ENCODE peak calls at places on chromosome 5, in seven cellular contexts. U is stimulated activated effector memory CD8-positive, alpha-beta T cell treated with anti-CD3 and anti-CD28 coated beads, Interleukin-12 subunit alpha, Interleukin-12 subunit beta, amount 100 ng/mL, for 72 hours; S is GM04504; K is iris pigment epithelial cell; N is OCI-LY7; H is hippocampal formation; E is HL-60. L is an unnamed sample.

GRCh38 chr5:119274024-119274766 is 81.6 kb upstream of the TNFAIP8 start:
- DNase-seq in K (no peak), E (no peak), S (no peak), H (no peak), N (peak; percentile 30), U (no peak), L (no peak)

GRCh38 chr5:106397700-106398099 is 1273.0 kb downstream of the EFNA5 start:
- DNase-seq in E (no peak), S (peak; percentile 82), H (no peak), N (no peak), U (no peak), K (peak; percentile 98), L (no peak)

GRCh38 chr5:133387091-133387490 is 225.2 kb downstream of the FSTL4 start:
- DNase-seq in K (no peak), N (no peak), H (no peak), U (no peak), S (no peak), E (no peak), L (no peak)

GRCh38 chr5:21398511-21398910 is 1410.5 kb upstream of the CDH18 start:
- DNase-seq in U (no peak), H (no peak), N (no peak), E (no peak), S (no peak), K (no peak), L (no peak)

GRCh38 chr5:126851441-126852103 is 74.6 kb downstream of the LMNB1 start:
- DNase-seq in K (no peak), U (no peak), S (no peak), H (no peak), N (no peak), E (no peak), L (no peak)

GRCh38 chr5:6585939-6586646 is 46.8 kb downstream of the NSUN2 start:
- DNase-seq in N (no peak), K (no peak), E (no peak), U (no peak), S (no peak), H (no peak), L (no peak)

GRCh38 chr5:149367249-149367971 is 9.6 kb downstream of the PCYOX1L start:
- DNase-seq in H (no peak), N (peak; percentile 69), K (peak; percentile 67), S (peak; percentile 42), E (peak; percentile 63), U (peak; percentile 28), L (peak; percentile 48)

GRCh38 chr5:1104327-1105006 is 7.4 kb downstream of the SLC12A7 start:
- DNase-seq in K (no peak), H (no peak), E (no peak), S (no peak), U (no peak), N (no peak), L (no peak)

GRCh38 chr5:170704417-170705195 is 78.9 kb upstream of the GABRP start:
- DNase-seq in E (no peak), S (no peak), U (no peak), K (no peak), N (no peak), H (no peak), L (no peak)

GRCh38 chr5:108820983-108821382 is 73.3 kb downstream of the FER start:
- DNase-seq in S (no peak), H (no peak), E (no peak), N (no peak), U (no peak), K (no peak), L (no peak)

GRCh38 chr5:113147088-113147487 is 170.5 kb downstream of the DCP2 start:
- DNase-seq in S (peak; percentile 80), K (peak; percentile 93), H (no peak), E (no peak), U (no peak), N (no peak), L (no peak)

GRCh38 chr5:122697171-122697570 is 77.7 kb upstream of the SNX2 start:
- DNase-seq in H (no peak), U (no peak), S (no peak), K (no peak), E (no peak), N (no peak), L (no peak)

GRCh38 chr5:99005506-99005905 is 76.7 kb upstream of the CHD1 start:
- DNase-seq in U (no peak), S (no peak), N (no peak), E (no peak), H (no peak), K (no peak), L (no peak)

GRCh38 chr5:66608501-66608900 is 12.3 kb downstream of the MAST4 start:
- DNase-seq in K (no peak), S (no peak), E (no peak), U (no peak), N (no peak), H (no peak), L (no peak)

GRCh38 chr5:54889826-54890225 is 95.6 kb downstream of the ESM1 start:
- DNase-seq in E (no peak), S (no peak), N (no peak), U (no peak), H (no peak), K (peak; percentile 76), L (no peak)

GRCh38 chr5:172935096-172935495 is 24.1 kb upstream of the RPL26L1 start:
- DNase-seq in N (no peak), H (no peak), E (no peak), K (no peak), U (no peak), S (no peak), L (no peak)

GRCh38 chr5:154058055-154059038 is 19.6 kb downstream of the MFAP3 start:
- DNase-seq in K (peak; percentile 75), E (no peak), U (no peak), S (no peak), N (peak; percentile 46), H (no peak), L (peak; percentile 9)

GRCh38 chr5:159448-160172 is 31.7 kb upstream of the LRRC14B start:
- DNase-seq in H (no peak), U (no peak), K (peak; percentile 55), N (no peak), E (no peak), S (no peak), L (no peak)

GRCh38 chr5:52740007-52740406 is 47.7 kb upstream of the ITGA1 start:
- DNase-seq in U (no peak), E (no peak), K (no peak), H (no peak), N (no peak), S (no peak), L (no peak)

GRCh38 chr5:158511454-158511853 is 588.3 kb downstream of the EBF1 start:
- DNase-seq in H (no peak), E (no peak), K (no peak), U (no peak), N (peak; percentile 98), S (no peak), L (peak; percentile 82)

GRCh38 chr5:943201-943873 is 50.7 kb downstream of the TRIP13 start:
- DNase-seq in U (no peak), S (no peak), E (no peak), N (no peak), K (no peak), H (no peak), L (no peak)

GRCh38 chr5:179265529-179266290 is 79.6 kb downstream of the ADAMTS2 start:
- DNase-seq in H (no peak), U (no peak), S (peak; percentile 100), K (peak; percentile 98), N (no peak), E (no peak), L (no peak)

GRCh38 chr5:133611357-133612020 is 852 bp downstream of the FSTL4 start:
- DNase-seq in E (no peak), H (no peak), K (no peak), N (no peak), U (no peak), S (no peak), L (no peak)

GRCh38 chr5:93022770-93023169 is 558.2 kb downstream of the NR2F1-AS1 start:
- DNase-seq in U (no peak), S (no peak), N (no peak), E (no peak), K (peak; percentile 77), H (no peak), L (no peak)

GRCh38 chr5:90231688-90232087 is 177.9 kb downstream of the CETN3 start:
- DNase-seq in N (no peak), H (no peak), K (no peak), E (no peak), S (no peak), U (no peak), L (no peak)

GRCh38 chr5:95261369-95262175 is 23.3 kb downstream of the MCTP1 start:
- DNase-seq in E (no peak), K (peak; percentile 57), U (no peak), H (no peak), S (no peak), N (no peak), L (peak; percentile 27)

GRCh38 chr5:41707853-41708603 is 162.2 kb downstream of the OXCT1 start:
- DNase-seq in K (peak; percentile 74), H (no peak), U (no peak), N (peak; percentile 7), S (peak; percentile 14), E (no peak), L (no peak)

GRCh38 chr5:107402881-107403280 is 267.9 kb downstream of the EFNA5 start:
- DNase-seq in H (no peak), U (no peak), K (no peak), E (no peak), S (no peak), N (no peak), L (no peak)

GRCh38 chr5:178192244-178192643 is 5.1 kb upstream of the GMCL2 start:
- DNase-seq in E (no peak), H (no peak), U (no peak), S (no peak), N (no peak), K (peak; percentile 36), L (no peak)

GRCh38 chr5:15601274-15601673 is 101.3 kb downstream of the FBXL7 start:
- DNase-seq in S (no peak), U (no peak), H (no peak), N (no peak), E (no peak), K (no peak), L (peak; percentile 23)

GRCh38 chr5:31047621-31048020 is 145.9 kb upstream of the CDH6 start:
- DNase-seq in H (no peak), S (no peak), E (no peak), N (no peak), U (no peak), K (peak; percentile 12), L (no peak)

GRCh38 chr5:90549729-90550275 is 8.8 kb upstream of the ADGRV1 start:
- DNase-seq in U (no peak), N (no peak), K (no peak), S (no peak), H (no peak), E (no peak), L (no peak)

GRCh38 chr5:3311443-3311842 is 284.2 kb upstream of the IRX1 start:
- DNase-seq in E (no peak), U (no peak), K (no peak), N (no peak), H (no peak), S (no peak), L (no peak)

GRCh38 chr5:23332650-23333251 is 174.7 kb upstream of the PRDM9 start:
- DNase-seq in S (no peak), K (peak; percentile 30), N (no peak), U (no peak), E (no peak), H (no peak), L (no peak)

GRCh38 chr5:165903835-165904234 is 2387.6 kb upstream of the WWC1 start:
- DNase-seq in E (no peak), N (no peak), S (no peak), K (no peak), H (no peak), U (no peak), L (no peak)

GRCh38 chr5:80408976-80409926 is 1.4 kb downstream of the ZFYVE16 start:
- DNase-seq in U (no peak), H (no peak), N (no peak), E (no peak), K (peak; percentile 11), S (no peak), L (no peak)

GRCh38 chr5:140344683-140345423 is 1.6 kb downstream of the HBEGF start:
- DNase-seq in E (no peak), S (no peak), K (peak; percentile 41), U (no peak), H (no peak), N (peak; percentile 40), L (no peak)

GRCh38 chr5:172143875-172144274 is 44.1 kb downstream of the STK10 start:
- DNase-seq in N (no peak), E (no peak), H (no peak), K (no peak), S (no peak), U (no peak), L (no peak)

L was measured in DND-41.